ENCODE peak calls at places on chromosome 13, in five cellular contexts. C, J, X, T and R are unnamed samples. For H3K27me3, the result is how much of the 10 kb centered on the place peaks cover.

GRCh38 chr13:98508280-98509074 is 68.4 kb downstream of the STK24 start:
- DNase-seq in C (no peak), J (peak), X (peak), T (no peak), R (peak)

GRCh38 chr13:72839831-72840426 is 58.0 kb downstream of the PIBF1 start:
- DNase-seq in C (peak), J (peak), X (peak), T (no peak), R (peak)

GRCh38 chr13:31067416-31068118 is 94.1 kb downstream of the HSPH1 start:
- DNase-seq in C (no peak), J (no peak), X (peak), T (no peak), R (no peak)

GRCh38 chr13:30877335-30877734 is 28.7 kb upstream of the MEDAG start:
- DNase-seq in C (no peak), J (no peak), X (peak), T (no peak), R (no peak)

GRCh38 chr13:31433201-31433600 is 233.4 kb downstream of the B3GLCT start:
- DNase-seq in C (no peak), J (no peak), X (no peak), T (no peak), R (no peak)

GRCh38 chr13:72506706-72507105 is 220.7 kb downstream of the MZT1 start:
- DNase-seq in C (no peak), J (no peak), X (no peak), T (no peak), R (no peak)

GRCh38 chr13:40613954-40614353 is 52.5 kb downstream of the FOXO1 start:
- DNase-seq in C (no peak), J (no peak), X (no peak), T (no peak), R (no peak)

GRCh38 chr13:77975358-77976042 is 56.9 kb upstream of the EDNRB start:
- DNase-seq in C (no peak), J (no peak), X (no peak), T (no peak), R (peak)

GRCh38 chr13:93925976-93926375 is 553.5 kb downstream of the DCT start:
- DNase-seq in C (no peak), J (peak), X (no peak), T (no peak), R (no peak)

GRCh38 chr13:51666316-51666715 is 82.1 kb downstream of the WDFY2 start:
- DNase-seq in C (no peak), J (no peak), X (no peak), T (no peak), R (no peak)

GRCh38 chr13:73607489-73608156 is 526.6 kb downstream of the KLF12 start:
- DNase-seq in C (no peak), J (no peak), X (peak), T (no peak), R (no peak)

GRCh38 chr13:110298566-110299321 is 8.2 kb downstream of the COL4A1 start:
- DNase-seq in C (no peak), J (peak), X (no peak), T (no peak), R (no peak)

GRCh38 chr13:86601351-86601750 is 802.1 kb upstream of the SLITRK6 start:
- DNase-seq in C (no peak), J (no peak), X (peak), T (no peak), R (no peak)

GRCh38 chr13:21637296-21637695 is 33.3 kb upstream of the MICU2 start:
- DNase-seq in C (no peak), J (no peak), X (peak), T (no peak), R (no peak)

GRCh38 chr13:24668955-24669354 is 11.3 kb upstream of the ATP12A start:
- DNase-seq in C (no peak), J (no peak), X (no peak), T (no peak), R (no peak)

GRCh38 chr13:59906413-59907027 is 257.2 kb downstream of the DIAPH3 start:
- DNase-seq in C (no peak), J (peak), X (peak), T (no peak), R (no peak)

GRCh38 chr13:32791545-32792172 is 205.4 kb downstream of the PDS5B start:
- DNase-seq in C (no peak), J (no peak), X (peak), T (no peak), R (no peak)

GRCh38 chr13:40116008-40116407 is 460.5 kb downstream of the COG6 start:
- DNase-seq in C (no peak), J (peak), X (peak), T (no peak), R (peak)

GRCh38 chr13:68745517-68745916 is 1362.1 kb upstream of the ATXN8OS start:
- DNase-seq in C (no peak), J (no peak), X (no peak), T (no peak), R (no peak)

GRCh38 chr13:42990147-42990990 is 1.7 kb downstream of the EPSTI1 start:
- DNase-seq in C (no peak), J (no peak), X (peak), T (no peak), R (peak)

GRCh38 chr13:28819046-28819747 is 942 bp upstream of the MTUS2 start:
- DNase-seq in C (peak), J (peak), X (peak), T (no peak), R (peak)

GRCh38 chr13:62537593-62537992 is 1121.9 kb upstream of the PCDH20 start:
- DNase-seq in C (no peak), J (no peak), X (no peak), T (no peak), R (no peak)

GRCh38 chr13:50452028-50452427 is 391.5 kb downstream of the DLEU7 start:
- DNase-seq in C (no peak), J (no peak), X (no peak), T (no peak), R (no peak)

GRCh38 chr13:102873653-102874052 is 27.8 kb downstream of the ERCC5 start:
- DNase-seq in C (no peak), J (no peak), X (no peak), T (no peak), R (no peak)

GRCh38 chr13:40206241-40207109 is 460.0 kb downstream of the FOXO1 start:
- DNase-seq in C (no peak), J (no peak), X (peak), T (no peak), R (no peak)

GRCh38 chr13:19984430-19985218 is 26.1 kb downstream of the ZMYM2 start:
- DNase-seq in C (peak), J (peak), X (peak), T (no peak), R (peak)

GRCh38 chr13:109481046-109481445 is 305.3 kb downstream of the IRS2 start:
- DNase-seq in C (no peak), J (no peak), X (peak), T (no peak), R (no peak)

GRCh38 chr13:24178847-24179845 is 18.6 kb downstream of the SPATA13 start:
- DNase-seq in C (no peak), J (no peak), X (peak), T (no peak), R (no peak)

GRCh38 chr13:98775386-98775785 is 22.9 kb upstream of the SLC15A1 start:
- DNase-seq in C (no peak), J (no peak), X (no peak), T (no peak), R (no peak)

GRCh38 chr13:20295956-20296355 is 63.8 kb upstream of the GJB6 start:
- DNase-seq in C (no peak), J (no peak), X (no peak), T (no peak), R (no peak)

GRCh38 chr13:98221234-98221633 is 44.2 kb upstream of the RNF113B start:
- DNase-seq in C (no peak), J (no peak), X (no peak), T (no peak), R (no peak)

GRCh38 chr13:99932912-99933311 is 38.7 kb downstream of the ZIC5 start:
- DNase-seq in C (no peak), J (no peak), X (no peak), T (no peak), R (no peak)
- H3K27me3 ChIP-seq in C (under half), J (under half), X (under half), T (under half), R (under half)

GRCh38 chr13:97012251-97013048 is 18.2 kb upstream of the OXGR1 start:
- DNase-seq in C (no peak), J (no peak), X (no peak), T (no peak), R (peak)
- H3K4me2 ChIP-seq in C (no peak), J (no peak), X (no peak), T (no peak), R (no peak)

DNA sequence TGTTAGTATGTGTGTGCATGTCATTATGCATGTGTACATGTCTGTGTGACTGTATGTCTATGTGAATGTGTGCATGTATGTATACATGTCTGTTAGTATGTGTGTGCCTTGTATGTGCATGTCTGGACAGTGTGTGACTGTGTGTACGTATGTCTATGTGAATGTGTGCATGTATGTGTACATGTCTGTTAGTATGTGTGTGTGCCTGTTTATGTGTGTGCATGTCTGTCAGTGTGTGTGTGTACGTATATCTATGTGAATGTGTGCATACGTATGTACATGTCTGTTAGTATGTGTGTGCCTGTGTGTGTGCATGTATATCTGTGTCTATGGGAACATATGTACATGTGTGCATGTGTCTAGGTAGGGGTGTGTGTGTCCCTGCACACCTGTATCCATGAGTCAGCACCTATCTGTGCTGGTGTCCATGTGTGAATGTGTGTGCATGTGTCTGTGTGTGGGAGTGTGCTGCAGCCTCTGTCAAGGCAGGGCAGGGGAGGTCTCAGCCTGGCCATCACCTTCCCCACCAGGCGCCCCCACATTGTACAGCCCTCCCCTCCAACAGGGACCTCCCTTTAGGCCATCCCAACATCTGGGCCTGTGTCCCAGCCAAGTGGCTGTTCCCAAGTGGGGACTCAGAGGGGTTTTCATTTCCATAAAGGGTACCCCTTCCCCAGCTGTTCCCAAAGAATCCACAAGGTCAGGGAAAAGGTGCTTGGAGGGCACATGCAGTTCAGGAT is 4.4 kb downstream of the GAS6 start:
- DNase-seq in C (no peak), J (no peak), X (no peak), T (no peak), R (no peak)
- H3K23ac ChIP-seq in C (no peak), J (no peak), X (peak), T (no peak), R (no peak)

GRCh38 chr13:112067121-112067741 is at the start of gene SOX1:
- DNase-seq in C (no peak), J (peak), X (no peak), T (no peak), R (no peak)
- H3K27me3 ChIP-seq in C (under half), J (half or more), X (half or more), T (half or more), R (half or more)